ENCODE peak calls at places on chromosomes 2 and 18, in seven cellular contexts. I is HuH-7.5, P is GM04504, G is ELF-1, Z is ELR, W is NCI-H1694, D is GM13977. C is an unnamed sample.

GRCh38 chr2:158664987-158665386 is 130.1 kb upstream of the DAPL1 start:
- DNase-seq in I (no peak), P (no peak), G (no peak), Z (peak; percentile 70), W (no peak), D (no peak), C (no peak)

GRCh38 chr2:209977386-209978239 is 24.8 kb upstream of the RPE start:
- DNase-seq in I (no peak), P (peak; percentile 4), G (no peak), Z (peak; percentile 55), W (peak; percentile 28), D (peak; percentile 36), C (peak; percentile 1)

GRCh38 chr2:230796280-230796862 is 68.4 kb upstream of the ITM2C start:
- DNase-seq in I (no peak), P (peak; percentile 47), G (no peak), Z (peak; percentile 65), W (no peak), D (no peak), C (no peak)

GRCh38 chr2:74002515-74003391 is 18.0 kb downstream of the TET3 start:
- DNase-seq in I (peak; percentile 80), P (peak; percentile 61), G (peak; percentile 87), Z (peak; percentile 88), W (peak; percentile 59), D (peak; percentile 94), C (no peak)

GRCh38 chr18:70931942-70932814 is 643.3 kb downstream of the SOCS6 start:
- DNase-seq in I (no peak), P (no peak), G (no peak), Z (peak; percentile 12), W (no peak), D (peak; percentile 9), C (no peak)

GRCh38 chr2:198314559-198315153 is 510.3 kb downstream of the PLCL1 start:
- DNase-seq in I (no peak), P (peak; percentile 30), G (no peak), Z (peak; percentile 67), W (peak; percentile 71), D (no peak), C (no peak)

GRCh38 chr18:46166261-46166970 is 62.2 kb downstream of the HAUS1 start:
- DNase-seq in I (no peak), P (no peak), G (peak; percentile 67), Z (no peak), W (no peak), D (no peak), C (no peak)

GRCh38 chr18:77047803-77048419 is 84.7 kb downstream of the MBP start:
- DNase-seq in I (no peak), P (no peak), G (no peak), Z (no peak), W (no peak), D (no peak), C (no peak)

GRCh38 chr2:170651603-170652002 is 63.5 kb upstream of the SP5 start:
- DNase-seq in I (no peak), P (no peak), G (no peak), Z (no peak), W (no peak), D (no peak), C (no peak)

GRCh38 chr2:59912076-59912475 is 641.4 kb downstream of the BCL11A start:
- DNase-seq in I (no peak), P (no peak), G (no peak), Z (no peak), W (no peak), D (no peak), C (no peak)

GRCh38 chr2:99554238-99554637 is 64.4 kb upstream of the REV1 start:
- DNase-seq in I (no peak), P (no peak), G (peak; percentile 64), Z (no peak), W (no peak), D (no peak), C (no peak)

GRCh38 chr18:48868468-48869466 is 82.0 kb downstream of the SMAD7 start:
- DNase-seq in I (peak; percentile 65), P (no peak), G (no peak), Z (peak; percentile 47), W (no peak), D (peak; percentile 89), C (peak; percentile 93)

GRCh38 chr18:24995738-24996137 is 356.2 kb downstream of the ZNF521 start:
- DNase-seq in I (no peak), P (no peak), G (no peak), Z (no peak), W (no peak), D (no peak), C (no peak)

GRCh38 chr2:144660518-144661316 is 140.8 kb upstream of the ZEB2 start:
- DNase-seq in I (no peak), P (no peak), G (no peak), Z (peak; percentile 66), W (no peak), D (no peak), C (no peak)

GRCh38 chr2:147149589-147150245 is 695.1 kb upstream of the ACVR2A start:
- DNase-seq in I (no peak), P (no peak), G (no peak), Z (peak; percentile 3), W (no peak), D (no peak), C (no peak)

GRCh38 chr2:209929369-209929768 is 73.1 kb upstream of the RPE start:
- DNase-seq in I (no peak), P (no peak), G (no peak), Z (no peak), W (no peak), D (no peak), C (no peak)

GRCh38 chr2:21118302-21118920 is 5.4 kb upstream of the TDRD15 start:
- DNase-seq in I (peak; percentile 25), P (no peak), G (peak; percentile 10), Z (peak; percentile 3), W (peak; percentile 27), D (peak; percentile 32), C (no peak)

GRCh38 chr2:215324811-215325210 is 13.0 kb downstream of the ATIC start:
- DNase-seq in I (no peak), P (no peak), G (no peak), Z (no peak), W (no peak), D (no peak), C (no peak)

GRCh38 chr2:62349788-62350187 is 153.9 kb downstream of the B3GNT2 start:
- DNase-seq in I (no peak), P (no peak), G (no peak), Z (no peak), W (no peak), D (no peak), C (no peak)

GRCh38 chr2:39981877-39982276 is 202.8 kb upstream of the THUMPD2 start:
- DNase-seq in I (no peak), P (peak; percentile 24), G (no peak), Z (no peak), W (no peak), D (no peak), C (no peak)

GRCh38 chr2:34105015-34105767 is 506.1 kb upstream of the FAM98A start:
- DNase-seq in I (no peak), P (no peak), G (no peak), Z (peak; percentile 90), W (no peak), D (no peak), C (no peak)

GRCh38 chr18:49582579-49582978 is 20.7 kb downstream of the LIPG start:
- DNase-seq in I (no peak), P (no peak), G (peak; percentile 42), Z (no peak), W (no peak), D (no peak), C (no peak)

GRCh38 chr2:135164431-135164830 is 112.3 kb downstream of the RAB3GAP1 start:
- DNase-seq in I (no peak), P (peak; percentile 75), G (no peak), Z (peak; percentile 97), W (no peak), D (no peak), C (no peak)

GRCh38 chr2:102841107-102841840 is 79.4 kb downstream of the TMEM182 start:
- DNase-seq in I (peak; percentile 27), P (peak; percentile 15), G (peak; percentile 80), Z (peak; percentile 54), W (peak; percentile 38), D (peak; percentile 48), C (peak; percentile 12)

GRCh38 chr2:130836501-130837174 is at the start of gene ARHGEF4:
- DNase-seq in I (no peak), P (no peak), G (peak; percentile 71), Z (peak; percentile 74), W (no peak), D (peak; percentile 80), C (no peak)

GRCh38 chr18:54774423-54774822 is 53.9 kb upstream of the RAB27B start:
- DNase-seq in I (no peak), P (peak; percentile 63), G (no peak), Z (peak; percentile 33), W (no peak), D (no peak), C (no peak)

GRCh38 chr2:122237506-122237905 is 482.1 kb downstream of the TSN start:
- DNase-seq in I (no peak), P (no peak), G (no peak), Z (no peak), W (no peak), D (no peak), C (no peak)

GRCh38 chr18:67215686-67216085 is 300.8 kb downstream of the DSEL start:
- DNase-seq in I (no peak), P (no peak), G (no peak), Z (no peak), W (no peak), D (no peak), C (no peak)

GRCh38 chr2:211128287-211128686 is 571.9 kb downstream of the CPS1 start:
- DNase-seq in I (no peak), P (no peak), G (no peak), Z (peak; percentile 41), W (no peak), D (no peak), C (no peak)

GRCh38 chr2:188292446-188293239 is 969 bp downstream of the GULP1 start:
- DNase-seq in I (peak; percentile 24), P (peak; percentile 54), G (peak; percentile 93), Z (peak; percentile 91), W (no peak), D (no peak), C (no peak)

GRCh38 chr2:234879671-234880455 is 72.0 kb upstream of the SH3BP4 start:
- DNase-seq in I (no peak), P (no peak), G (no peak), Z (peak; percentile 76), W (no peak), D (no peak), C (no peak)

GRCh38 chr18:6009751-6010150 is 114.4 kb upstream of the TMEM200C start:
- DNase-seq in I (no peak), P (no peak), G (no peak), Z (no peak), W (no peak), D (no peak), C (no peak)

C was measured in GM12864.